ENCODE peak calls at places on chromosomes 11 and 22, in five cellular contexts. S, F, Y, J and A are unnamed samples.

GRCh38 chr11:132024587-132025295 is 654.3 kb downstream of the NTM start:
- DNase-seq in S (peak), F (no peak), Y (no peak), J (peak), A (no peak)

GRCh38 chr22:46071451-46072029 is 78.8 kb upstream of the PPARA start:
- DNase-seq in S (peak), F (peak), Y (peak), J (peak), A (no peak)

GRCh38 chr22:27723150-27723549 is 78.4 kb downstream of the MN1 start:
- DNase-seq in S (no peak), F (no peak), Y (no peak), J (no peak), A (no peak)

GRCh38 chr11:12017865-12018453 is 9.5 kb upstream of the DKK3 start:
- DNase-seq in S (no peak), F (no peak), Y (no peak), J (peak), A (no peak)

GRCh38 chr22:46088541-46089311 is 61.6 kb upstream of the PPARA start:
- DNase-seq in S (no peak), F (no peak), Y (peak), J (peak), A (no peak)

GRCh38 chr11:120771551-120772060 is 252.3 kb upstream of the TBCEL start:
- DNase-seq in S (no peak), F (no peak), Y (no peak), J (no peak), A (no peak)

GRCh38 chr11:126502159-126502558 is 146.7 kb downstream of the ST3GAL4 start:
- DNase-seq in S (no peak), F (no peak), Y (no peak), J (no peak), A (no peak)

GRCh38 chr11:133697161-133697560 is 148.2 kb downstream of the SPATA19 start:
- DNase-seq in S (no peak), F (no peak), Y (no peak), J (no peak), A (no peak)

GRCh38 chr11:114367244-114367957 is 32.9 kb downstream of the C11orf71 start:
- DNase-seq in S (no peak), F (no peak), Y (no peak), J (no peak), A (no peak)

GRCh38 chr11:8267831-8268529 is 4.3 kb upstream of the LMO1 start:
- DNase-seq in S (no peak), F (peak), Y (no peak), J (no peak), A (no peak)

GRCh38 chr11:19864141-19865120 is 151.8 kb downstream of the NAV2 start:
- DNase-seq in S (no peak), F (no peak), Y (no peak), J (peak), A (no peak)

GRCh38 chr22:27372364-27372763 is 429.2 kb downstream of the MN1 start:
- DNase-seq in S (no peak), F (no peak), Y (no peak), J (no peak), A (peak)

GRCh38 chr11:120212259-120212888 is 1.5 kb downstream of the OAF start:
- DNase-seq in S (no peak), F (no peak), Y (no peak), J (no peak), A (no peak)

GRCh38 chr11:130074736-130075135 is 5.0 kb downstream of the APLP2 start:
- DNase-seq in S (no peak), F (no peak), Y (no peak), J (no peak), A (no peak)

GRCh38 chr11:25349537-25349936 is 852.7 kb downstream of the LUZP2 start:
- DNase-seq in S (no peak), F (no peak), Y (no peak), J (no peak), A (no peak)

GRCh38 chr11:36177837-36178236 is 111.4 kb downstream of the COMMD9 start:
- DNase-seq in S (no peak), F (no peak), Y (no peak), J (peak), A (no peak)
- TF ChIP-seq CTCF in S (no peak), F (no peak), Y (no peak), J (no peak), A (no peak)

DNA sequence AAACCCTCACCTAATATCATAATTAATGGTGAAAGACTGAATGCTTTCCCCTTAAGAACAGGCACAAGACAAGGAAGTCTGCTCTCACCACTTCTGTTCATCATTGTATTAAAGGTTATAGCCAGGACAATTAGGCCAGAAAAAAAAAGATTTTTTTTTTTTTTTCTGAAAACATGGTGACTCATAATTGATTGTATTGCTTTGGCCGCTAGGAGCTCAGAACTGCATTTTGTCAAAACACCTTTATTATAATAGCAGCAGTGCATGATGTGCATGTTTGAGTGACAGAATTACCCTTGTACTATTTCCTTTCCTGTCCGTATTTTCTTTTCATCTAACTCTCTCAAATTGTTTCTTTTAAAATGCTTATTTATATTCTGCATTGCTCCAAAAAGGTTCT is 98.1 kb downstream of the RNF169 start:
- DNase-seq in S (peak), F (no peak), Y (no peak), J (no peak), A (no peak)
- TF ChIP-seq CTCF in S (no peak), F (no peak), Y (no peak), J (peak), A (no peak)

DNA sequence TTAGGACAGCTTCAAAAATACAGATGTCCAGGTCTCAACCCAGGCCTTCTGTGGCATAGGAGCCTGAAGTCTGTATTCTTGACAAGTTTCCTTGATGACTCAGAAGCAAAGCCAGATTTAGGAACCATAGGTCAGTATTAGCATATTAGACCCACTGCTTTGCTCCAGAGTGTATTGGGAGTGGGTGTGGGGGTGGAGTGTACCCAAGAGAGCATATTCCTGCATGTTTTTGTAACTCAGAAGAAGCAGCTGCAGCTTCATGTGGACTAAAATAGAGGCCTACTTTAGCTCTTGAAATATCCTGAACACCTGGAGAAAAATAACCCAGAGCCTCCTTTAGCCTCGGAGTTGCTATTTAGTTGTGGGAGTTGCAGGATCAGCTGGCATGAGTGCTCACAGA is 106.7 kb downstream of the CCDC81 start:
- DNase-seq in S (no peak), F (no peak), Y (no peak), J (no peak), A (no peak)
- TF ChIP-seq CTCF in S (no peak), F (no peak), Y (no peak), J (no peak), A (no peak)

GRCh38 chr11:78046486-78046854 is 17.2 kb upstream of the THRSP start:
- DNase-seq in S (no peak), F (no peak), Y (no peak), J (no peak), A (no peak)
- TF ChIP-seq CTCF in S (peak), F (no peak), Y (no peak), J (no peak), A (peak)

GRCh38 chr11:117928818-117929567 is at the start of gene TMPRSS13:
- DNase-seq in S (peak), F (no peak), Y (no peak), J (no peak), A (no peak)
- TF ChIP-seq CTCF in S (no peak), F (no peak), Y (no peak), J (no peak), A (no peak)

GRCh38 chr22:23895599-23896144 is 1.5 kb downstream of the MIF start:
- DNase-seq in S (no peak), F (no peak), Y (no peak), J (no peak), A (no peak)
- TF ChIP-seq CTCF in S (no peak), F (no peak), Y (no peak), J (no peak), A (peak)

DNA sequence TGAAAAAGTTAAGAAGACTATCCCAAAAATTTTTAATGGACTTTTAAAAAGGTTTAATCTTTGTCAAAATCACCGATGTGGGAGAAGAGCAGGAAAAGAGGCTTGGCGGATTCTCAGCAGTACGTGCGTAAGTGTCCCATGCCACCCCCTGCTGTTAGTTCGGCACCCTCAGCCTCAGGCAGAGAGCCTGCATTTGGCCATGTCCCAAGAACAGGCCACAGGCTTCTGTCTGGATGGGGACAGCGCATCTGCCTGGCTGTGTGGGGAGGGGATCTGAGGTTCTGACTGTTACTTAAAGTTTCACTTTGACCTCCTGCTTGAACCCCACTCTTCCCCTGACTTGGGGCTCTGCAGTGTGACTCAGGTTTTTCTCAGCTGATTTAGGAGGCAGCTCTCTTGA is 35.3 kb downstream of the EXT2 start:
- DNase-seq in S (no peak), F (no peak), Y (no peak), J (no peak), A (no peak)
- TF ChIP-seq CTCF in S (no peak), F (no peak), Y (no peak), J (no peak), A (no peak)

GRCh38 chr11:47992959-47993820 is 12.8 kb downstream of the PTPRJ start:
- DNase-seq in S (no peak), F (no peak), Y (no peak), J (peak), A (no peak)

GRCh38 chr11:47994417-47994816 is 14.1 kb downstream of the PTPRJ start:
- DNase-seq in S (no peak), F (no peak), Y (no peak), J (no peak), A (no peak)

GRCh38 chr11:47991266-47991830 is 11.0 kb downstream of the PTPRJ start:
- DNase-seq in S (no peak), F (no peak), Y (peak), J (no peak), A (no peak)

GRCh38 chr11:47989779-47990178 is 9.4 kb downstream of the PTPRJ start:
- DNase-seq in S (no peak), F (no peak), Y (no peak), J (no peak), A (no peak)

DNA sequence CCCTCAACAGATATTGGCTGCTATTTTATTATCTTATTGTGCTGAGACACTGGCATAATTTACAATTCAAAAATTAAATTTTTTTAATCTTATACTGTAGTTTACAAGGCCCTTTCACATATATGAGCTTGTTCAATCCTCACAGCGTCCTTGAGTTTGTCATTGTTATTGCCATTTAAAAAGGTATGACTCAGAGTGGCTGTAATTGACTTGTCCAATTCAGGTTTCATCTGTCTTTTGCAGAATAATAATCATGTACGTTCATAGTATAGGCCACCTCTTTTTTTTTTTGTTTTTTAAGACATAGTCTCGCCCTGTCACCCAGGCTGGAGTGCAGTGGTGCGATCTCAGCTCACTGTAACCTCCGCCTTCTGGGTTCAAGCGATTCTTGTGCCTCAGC is 11.5 kb downstream of the PTPRJ start:
- DNase-seq in S (no peak), F (no peak), Y (no peak), J (no peak), A (no peak)
- TF ChIP-seq CTCF in S (no peak), F (no peak), Y (no peak), J (no peak), A (no peak)

DNA sequence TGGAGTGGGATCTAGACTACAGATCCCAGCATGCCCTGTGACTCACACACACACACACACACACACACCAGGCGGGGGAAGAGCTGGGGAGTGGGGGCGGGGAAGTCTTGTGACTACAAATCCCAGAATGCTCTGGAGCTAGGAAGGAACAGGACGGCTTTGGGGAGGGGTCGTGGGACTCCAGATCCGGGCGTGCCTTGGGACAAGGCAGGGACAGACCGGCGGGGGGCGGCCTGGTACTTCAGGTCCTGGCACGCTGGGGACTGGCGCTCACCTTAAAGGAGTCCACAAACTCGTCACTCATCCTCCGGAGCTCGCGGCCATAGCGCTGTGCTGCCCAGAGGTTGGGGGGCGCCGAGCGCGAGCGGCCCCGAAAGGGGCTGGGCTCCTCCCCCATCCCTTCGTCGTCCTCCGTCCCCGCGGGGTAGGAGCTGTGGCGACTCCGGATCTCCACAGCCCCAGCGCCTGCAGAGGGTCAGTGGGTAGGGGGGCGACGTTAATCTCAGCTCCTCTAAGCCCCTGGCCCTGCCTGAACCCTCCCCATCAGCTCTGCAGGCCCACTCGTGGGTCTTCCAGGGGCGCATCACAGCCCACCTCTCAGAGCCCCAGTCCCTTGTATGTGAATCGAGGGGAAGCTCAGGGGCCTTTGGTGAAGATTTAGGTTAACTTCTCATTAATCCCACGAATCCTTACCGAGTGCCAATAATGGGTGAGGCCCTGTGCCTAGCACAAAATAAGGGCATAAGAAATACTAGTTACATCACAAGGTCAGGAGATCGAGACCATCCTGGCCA is 12.9 kb downstream of the BAD start:
- DNase-seq in S (peak), F (peak), Y (peak), J (peak), A (peak)
- TF ChIP-seq CTCF in S (no peak), F (no peak), Y (no peak), J (no peak), A (peak)